ENCODE peak calls at places on chromosomes 11 and 22, in four cellular contexts. Y is H1, V is H9, D is mesenchymal stem cell. B is an unnamed sample.

GRCh38 chr11:129286813-129287212 is 88.8 kb upstream of the BARX2 start:
- DNase-seq in V (no peak), D (peak), Y (no peak), B (no peak)

GRCh38 chr11:114280696-114281095 is 15.5 kb upstream of the NNMT start:
- DNase-seq in D (peak), V (peak), Y (peak), B (peak)

GRCh38 chr11:101401245-101401644 is 182.6 kb downstream of the TRPC6 start:
- DNase-seq in V (no peak), D (peak), Y (no peak), B (no peak)

GRCh38 chr11:64898076-64898445 is 18.9 kb downstream of the ATG2A start:
- DNase-seq in V (no peak), D (no peak), Y (no peak), B (no peak)

GRCh38 chr11:109423114-109423859 is 1.3 kb downstream of the C11orf87 start:
- DNase-seq in V (peak), Y (peak), D (peak), B (peak)

GRCh38 chr11:57638811-57639320 is 10.8 kb downstream of the YPEL4 start:
- DNase-seq in V (no peak), D (no peak), Y (no peak), B (peak)

GRCh38 chr11:43567396-43567975 is 113.1 kb upstream of the HSD17B12 start:
- DNase-seq in D (peak), Y (no peak), V (no peak), B (peak)

GRCh38 chr11:122748968-122749687 is 89.2 kb upstream of the CRTAM start:
- DNase-seq in V (no peak), Y (no peak), D (peak), B (no peak)

GRCh38 chr11:117614695-117615094 is 182.3 kb downstream of the DSCAML1 start:
- DNase-seq in D (no peak), Y (no peak), V (peak), B (peak)

GRCh38 chr11:86183694-86184093 is 60.9 kb upstream of the EED start:
- DNase-seq in V (no peak), Y (no peak), D (peak), B (no peak)

GRCh38 chr11:81995907-81996306 is 737.8 kb downstream of the FAM181B start:
- DNase-seq in Y (no peak), D (no peak), V (no peak), B (no peak)

GRCh38 chr11:114960117-114960516 is 281.8 kb downstream of the NXPE2 start:
- DNase-seq in D (no peak), V (no peak), Y (no peak), B (no peak)

GRCh38 chr22:11616811-11617210 is 3911.2 kb upstream of the OR11H1 start:
- DNase-seq in Y (no peak), D (no peak), V (no peak), B (peak)

GRCh38 chr11:86792150-86792549 is 8.2 kb upstream of the PRSS23 start:
- DNase-seq in V (no peak), D (no peak), Y (no peak), B (no peak)

GRCh38 chr11:14393889-14394288 is 34.9 kb upstream of the RRAS2 start:
- DNase-seq in D (no peak), Y (no peak), V (no peak), B (no peak)

GRCh38 chr11:133930767-133931448 is 25.9 kb downstream of the IGSF9B start:
- DNase-seq in Y (no peak), D (no peak), V (peak), B (no peak)

GRCh38 chr11:57410287-57410686 is 16.6 kb downstream of the SLC43A3 start:
- DNase-seq in D (peak), V (no peak), Y (no peak), B (no peak)

GRCh38 chr11:111549196-111549868 is 8.8 kb downstream of the LAYN start:
- DNase-seq in D (no peak), V (no peak), Y (no peak), B (no peak)

GRCh38 chr11:27471588-27472397 is 797 bp downstream of the LGR4 start:
- DNase-seq in Y (no peak), V (peak), D (peak), B (peak)

GRCh38 chr11:27473017-27473406 is 422 bp upstream of the LGR4 start:
- DNase-seq in V (no peak), Y (no peak), D (no peak), B (no peak)

GRCh38 chr11:27471067-27471587 is 1.5 kb downstream of the LGR4 start:
- DNase-seq in V (no peak), D (peak), Y (no peak), B (peak)

GRCh38 chr11:27470166-27470565 is 2.4 kb downstream of the LGR4 start:
- DNase-seq in D (no peak), V (no peak), Y (no peak), B (no peak)

GRCh38 chr11:27472398-27473016 is at the start of gene LGR4:
- DNase-seq in Y (peak), D (peak), V (peak), B (peak)
- H4K8ac ChIP-seq in Y (peak), D (peak), V (no peak), B (no peak)

GRCh38 chr11:19525276-19525675 is 187.4 kb upstream of the NAV2 start:
- DNase-seq in Y (no peak), D (no peak), V (no peak), B (no peak)
- H4K8ac ChIP-seq in Y (no peak), D (no peak), V (no peak), B (no peak)

DNA sequence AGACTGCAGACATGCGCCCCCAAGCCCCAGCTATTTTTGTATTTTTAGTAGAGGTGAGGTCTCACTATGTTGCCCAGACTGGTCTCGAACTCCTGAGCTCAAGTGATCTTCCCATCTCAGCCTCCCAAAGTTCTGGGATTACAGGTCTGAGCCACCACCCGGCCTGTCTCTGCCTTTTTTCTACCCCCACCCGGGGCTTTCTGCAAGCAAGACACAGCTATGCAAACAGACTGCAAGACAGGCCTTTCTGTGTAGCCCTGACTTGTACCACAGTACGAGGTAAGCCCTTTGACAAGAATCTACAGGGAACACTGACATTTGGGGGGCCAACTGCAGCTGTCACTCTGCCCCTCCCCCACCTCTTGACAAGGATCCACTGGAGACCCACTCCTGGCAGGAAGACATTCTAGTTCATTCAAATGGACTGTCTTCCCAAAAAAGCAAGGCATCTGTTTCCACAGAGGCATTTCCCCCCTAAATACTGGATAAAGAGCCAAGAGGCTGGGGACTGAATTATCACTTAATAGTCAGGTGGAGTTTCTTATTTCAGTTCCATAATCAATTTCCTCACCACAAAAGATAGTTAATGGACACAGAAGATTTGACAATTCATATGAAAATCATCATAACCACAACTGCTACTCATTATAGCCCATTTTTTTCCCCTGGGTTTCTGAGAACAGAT is 118.2 kb downstream of the ABTB2 start:
- DNase-seq in Y (no peak), D (no peak), V (no peak), B (no peak)
- H4K8ac ChIP-seq in Y (no peak), D (no peak), V (no peak), B (no peak)

DNA sequence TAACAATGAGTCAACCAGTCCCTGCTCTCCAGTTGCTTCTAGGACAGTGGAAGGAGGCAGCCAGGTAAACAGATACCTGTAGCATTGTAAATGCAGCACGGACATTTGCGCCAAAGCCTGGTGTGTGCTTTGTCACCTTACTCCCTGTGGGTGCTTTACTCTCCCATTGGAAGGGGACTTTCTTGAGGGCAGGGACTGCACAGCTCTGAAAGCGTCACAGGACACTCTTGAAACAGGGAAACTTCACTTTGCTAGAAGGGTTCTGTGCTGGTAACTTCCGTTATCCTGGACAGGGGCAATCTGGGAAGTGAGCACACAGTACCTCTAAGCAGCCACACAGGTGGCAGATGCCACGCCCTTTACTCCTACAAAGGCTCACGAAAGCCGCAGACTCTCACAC is 99.8 kb downstream of the MYO18B start:
- DNase-seq in V (no peak), Y (no peak), D (no peak), B (no peak)
- H4K8ac ChIP-seq in V (no peak), Y (no peak), D (no peak), B (no peak)

GRCh38 chr22:19878461-19879247 is 24.0 kb upstream of the GNB1L start:
- DNase-seq in V (no peak), Y (no peak), D (no peak), B (no peak)
- H4K8ac ChIP-seq in V (no peak), Y (no peak), D (peak), B (no peak)

GRCh38 chr11:126281666-126282175 is 1.2 kb upstream of the TIRAP start:
- DNase-seq in Y (no peak), D (no peak), V (no peak), B (no peak)

GRCh38 chr11:126284829-126285228 is 1.9 kb downstream of the TIRAP start:
- DNase-seq in D (peak), Y (no peak), V (no peak), B (no peak)

GRCh38 chr11:126282361-126282741 is 542 bp upstream of the TIRAP start:
- DNase-seq in D (peak), Y (no peak), V (peak), B (peak)

GRCh38 chr11:126281245-126281644 is 1.6 kb upstream of the TIRAP start:
- DNase-seq in V (no peak), D (no peak), Y (no peak), B (no peak)

GRCh38 chr11:126282742-126283591 is at the start of gene TIRAP:
- DNase-seq in Y (no peak), D (peak), V (peak), B (peak)
- H4K8ac ChIP-seq in Y (peak), D (peak), V (no peak), B (peak)

B was measured in mesendoderm.